ENCODE peak calls at places on chromosomes 2 and 18, in six cellular contexts. I is K562, T is HepG2, E is endothelial cell of umbilical vein, C is GM12878, S is A549. A is an unnamed sample.
A peak's percentile ranks its signal among the peaks of the same experiment; 100 is the strongest.

GRCh38 chr2:102895386-102895785 is 133.6 kb downstream of the TMEM182 start:
- DNase-seq in E (no peak), I (peak; percentile 52), C (no peak), S (no peak), T (no peak), A (peak; percentile 92)

GRCh38 chr2:70959851-70960832 is 18.3 kb upstream of the ANKRD53 start:
- DNase-seq in C (no peak), S (no peak), E (no peak), T (no peak), I (no peak), A (no peak)

GRCh38 chr2:3282056-3282998 is 95.3 kb downstream of the EIPR1 start:
- DNase-seq in I (no peak), T (no peak), C (no peak), S (no peak), E (no peak), A (no peak)

GRCh38 chr2:133407341-133407740 is 160.9 kb downstream of the NCKAP5 start:
- DNase-seq in I (no peak), T (no peak), S (no peak), C (no peak), E (no peak), A (no peak)

GRCh38 chr18:62790836-62791772 is 75.8 kb downstream of the PHLPP1 start:
- DNase-seq in I (no peak), C (no peak), E (no peak), S (no peak), T (no peak), A (no peak)

GRCh38 chr2:145909175-145909574 is 1389.3 kb upstream of the ZEB2 start:
- DNase-seq in C (no peak), I (no peak), S (no peak), E (no peak), T (no peak), A (no peak)

GRCh38 chr2:10185755-10186154 is 63.2 kb downstream of the RRM2 start:
- DNase-seq in C (no peak), S (no peak), I (no peak), T (no peak), E (no peak), A (no peak)

GRCh38 chr2:109644571-109645275 is 30.6 kb downstream of the SOWAHC start:
- DNase-seq in T (peak; percentile 100), E (no peak), I (no peak), S (peak; percentile 28), C (no peak), A (peak; percentile 35)

DNA sequence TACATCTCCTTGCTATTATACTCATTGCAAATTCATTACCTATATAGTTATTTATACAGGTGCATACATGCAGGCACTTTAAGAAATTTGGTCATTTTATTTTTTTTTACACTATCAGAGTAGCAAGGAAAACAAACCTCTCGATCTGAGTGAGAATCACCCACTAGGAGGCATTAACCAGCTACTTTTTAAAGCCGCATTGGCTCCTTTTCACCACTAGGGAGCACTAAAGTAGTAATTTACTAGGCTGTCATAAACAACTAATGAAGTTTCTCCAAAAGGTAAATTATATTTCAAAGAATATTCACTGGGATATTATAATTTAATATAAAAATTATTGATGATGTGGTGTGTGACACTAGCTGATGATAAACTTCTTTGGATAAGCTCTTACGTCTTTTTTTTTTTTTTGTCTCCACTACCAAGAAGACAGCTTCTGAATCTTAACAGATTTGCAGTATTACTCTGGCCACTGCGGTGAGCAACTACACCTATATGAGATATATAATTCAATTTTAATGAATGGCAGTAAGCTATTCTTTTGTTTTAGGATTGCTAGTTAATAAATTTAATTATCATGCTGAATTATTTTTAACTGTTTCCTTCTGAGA is 101.9 kb downstream of the NOL4 start:
- DNase-seq in C (peak; percentile 17), I (peak; percentile 38), E (peak; percentile 56), T (peak; percentile 36), S (peak; percentile 45), A (peak; percentile 51)
- TF ChIP-seq MYC in C (no peak), I (no peak), E (no peak), T (no peak), S (no peak), A (no peak)

GRCh38 chr2:162091325-162092007 is 17.5 kb upstream of the DPP4 start:
- DNase-seq in E (peak; percentile 41), C (no peak), T (peak; percentile 81), I (no peak), S (peak; percentile 33), A (no peak)
- TF ChIP-seq CTCF in E (no peak), C (peak; percentile 39), T (peak; percentile 70), I (no peak), S (peak; percentile 10), A (no peak)

GRCh38 chr2:115196577-115196976 is 754.1 kb downstream of the DPP10 start:
- DNase-seq in C (no peak), E (no peak), I (no peak), S (no peak), T (no peak), A (no peak)
- TF ChIP-seq MAX in C (no peak), E (no peak), I (no peak), S (no peak), T (no peak), A (no peak)

GRCh38 chr18:78837766-78838165 is 141.9 kb upstream of the SALL3 start:
- DNase-seq in I (no peak), T (no peak), C (no peak), E (no peak), S (no peak), A (no peak)
- TF ChIP-seq MYC in I (no peak), T (no peak), C (no peak), E (no peak), S (no peak), A (no peak)

DNA sequence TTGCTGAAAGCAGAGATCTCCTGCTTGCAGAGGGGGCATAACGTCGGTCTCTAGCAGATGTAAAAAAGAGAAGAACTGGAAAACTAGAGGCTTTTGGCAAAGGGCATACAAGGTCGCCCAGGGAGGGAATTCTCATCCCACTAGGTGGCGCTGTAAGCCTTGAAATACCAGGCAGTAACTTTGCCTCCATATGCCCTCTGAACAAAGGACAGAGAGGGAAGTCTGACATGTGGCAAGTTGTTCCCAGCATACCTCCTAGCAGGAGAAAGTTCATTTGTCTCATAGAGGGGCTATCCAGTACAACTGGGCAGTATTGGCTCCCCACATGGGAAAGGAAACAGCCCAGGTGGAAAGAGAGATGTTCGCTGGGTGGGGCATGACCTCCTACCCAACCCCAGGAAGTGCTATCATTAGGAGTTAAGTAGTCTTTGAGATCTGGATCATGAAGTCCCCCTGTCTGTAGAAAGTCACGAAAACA is 40.0 kb downstream of the STK17B start:
- DNase-seq in E (peak; percentile 18), S (peak; percentile 66), C (peak; percentile 47), T (peak; percentile 83), I (peak; percentile 87), A (peak; percentile 91)
- TF ChIP-seq CTCF in E (peak; percentile 19), S (peak; percentile 15), C (peak; percentile 49), T (peak; percentile 96), I (peak; percentile 71), A (peak; percentile 51)

DNA sequence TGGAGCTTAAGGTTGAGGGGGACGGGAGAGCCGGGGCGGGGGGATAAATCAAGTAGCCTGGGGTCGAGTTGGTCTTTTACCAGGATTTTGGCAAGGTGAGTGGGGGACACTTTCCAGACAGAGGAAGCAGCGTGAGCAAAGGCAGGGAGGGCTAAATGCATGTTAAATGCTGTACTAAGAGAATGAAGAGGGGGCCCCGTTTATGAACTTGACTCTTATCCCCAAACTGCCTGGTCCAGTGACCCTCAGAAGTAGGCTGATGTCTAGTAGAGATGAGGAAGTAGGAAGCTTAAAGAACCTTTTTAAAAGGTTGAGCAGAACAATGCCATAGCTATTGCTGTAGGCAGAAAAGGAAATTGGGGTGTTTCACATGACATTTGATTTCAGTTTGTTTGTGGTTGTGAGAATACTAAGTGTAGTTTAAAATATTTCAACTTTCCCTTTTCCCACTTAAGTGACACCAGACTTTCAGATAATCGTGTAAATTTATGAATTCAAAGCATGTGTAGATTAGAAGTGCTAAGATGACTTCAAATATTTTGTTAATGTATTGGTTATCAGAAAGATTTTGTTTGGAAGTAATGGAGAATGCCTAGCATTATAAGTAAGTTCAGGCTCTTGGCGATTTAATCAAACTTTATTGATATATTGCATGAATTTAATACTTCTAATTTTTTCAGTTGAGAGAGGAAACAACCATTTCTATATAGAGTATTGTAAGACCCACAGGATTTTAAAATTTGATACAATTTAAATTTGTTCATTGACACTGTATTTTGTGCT is 1.8 kb downstream of the REL start:
- DNase-seq in T (no peak), I (peak; percentile 67), C (peak; percentile 61), E (peak; percentile 75), S (peak; percentile 25), A (peak; percentile 79)
- TF ChIP-seq MAX in T (no peak), I (no peak), C (no peak), E (no peak), S (no peak), A (peak; percentile 32)

GRCh38 chr2:55033076-55033742 is 17.0 kb downstream of the RTN4 start:
- DNase-seq in T (no peak), E (no peak), I (peak; percentile 45), S (no peak), C (peak; percentile 62), A (peak; percentile 68)
- TF ChIP-seq MYC in T (no peak), E (no peak), I (no peak), S (no peak), C (no peak), A (no peak)

GRCh38 chr2:57597940-57598339 is 448.7 kb upstream of the VRK2 start:
- DNase-seq in C (no peak), T (no peak), S (no peak), I (no peak), E (no peak), A (no peak)
- TF ChIP-seq CTCF in C (no peak), T (no peak), S (no peak), I (no peak), E (no peak), A (no peak)

DNA sequence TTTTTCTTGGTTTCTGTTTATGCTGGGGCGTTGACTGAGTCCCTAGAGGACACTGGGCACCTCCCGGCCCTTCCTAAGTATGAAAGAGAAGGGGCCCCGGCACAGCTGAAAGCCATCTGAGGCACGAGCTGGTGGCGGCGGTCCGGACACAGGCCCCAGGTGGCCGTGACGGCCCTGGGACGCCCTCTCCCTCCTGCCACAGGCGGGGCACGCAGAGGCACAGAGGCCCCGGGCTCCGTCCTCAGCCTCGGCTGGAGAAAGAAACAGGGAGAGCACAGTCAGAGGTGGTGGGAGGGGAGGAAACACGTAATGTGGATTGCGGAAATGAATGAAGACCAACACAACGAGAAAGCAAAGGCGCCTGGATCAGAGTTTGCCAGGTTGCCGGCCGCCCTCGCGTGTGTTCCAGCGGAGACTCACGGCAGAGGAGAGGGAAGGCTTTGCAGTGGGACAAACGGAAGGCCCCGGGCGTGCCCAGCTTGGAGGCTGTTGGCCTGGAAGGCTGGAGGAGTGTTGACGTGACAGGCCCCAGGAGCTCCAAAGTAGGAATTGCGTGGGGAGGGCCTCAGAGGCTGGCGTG is 119.1 kb downstream of the PTGR3 start:
- DNase-seq in T (no peak), I (no peak), E (no peak), S (no peak), C (no peak), A (no peak)
- TF ChIP-seq MAX in T (no peak), I (no peak), E (no peak), S (no peak), C (no peak), A (no peak)